ENCODE peak calls at places on chromosomes 6 and 20, in five cellular contexts. X, C, E, I and R are unnamed samples.

GRCh38 chr6:13420269-13420668 is 67.1 kb downstream of the GFOD1 start:
- DNase-seq in X (peak; percentile 39), C (no peak), E (no peak), I (no peak), R (no peak)

GRCh38 chr20:59578602-59579403 is 25.5 kb upstream of the PHACTR3 start:
- DNase-seq in X (no peak), C (no peak), E (no peak), I (no peak), R (no peak)

GRCh38 chr6:32529697-32530429 is at the start of gene HLA-DRB5:
- DNase-seq in X (no peak), C (peak; percentile 65), E (peak; percentile 59), I (peak; percentile 34), R (peak; percentile 24)

GRCh38 chr6:54633601-54634000 is 213.0 kb upstream of the FAM83B start:
- DNase-seq in X (no peak), C (no peak), E (no peak), I (no peak), R (no peak)

GRCh38 chr6:15662246-15663056 is at the start of gene DTNBP1:
- DNase-seq in X (peak; percentile 89), C (peak; percentile 89), E (peak; percentile 88), I (peak; percentile 87), R (peak; percentile 82)

GRCh38 chr6:143698759-143699750 is 21.3 kb downstream of the PHACTR2 start:
- DNase-seq in X (no peak), C (no peak), E (no peak), I (no peak), R (no peak)

GRCh38 chr6:168148231-168148849 is 69.3 kb upstream of the FRMD1 start:
- DNase-seq in X (no peak), C (no peak), E (no peak), I (no peak), R (no peak)

GRCh38 chr6:20438462-20439070 is 36.9 kb downstream of the E2F3 start:
- DNase-seq in X (no peak), C (no peak), E (no peak), I (no peak), R (no peak)

GRCh38 chr20:22801528-22801927 is 217.2 kb upstream of the FOXA2 start:
- DNase-seq in X (no peak), C (no peak), E (no peak), I (no peak), R (no peak)

GRCh38 chr6:118913161-118913560 is 19.2 kb downstream of the ASF1A start:
- DNase-seq in X (no peak), C (no peak), E (no peak), I (no peak), R (no peak)

GRCh38 chr20:145877-146276 is 3.5 kb downstream of the DEFB126 start:
- DNase-seq in X (no peak), C (no peak), E (no peak), I (no peak), R (no peak)

GRCh38 chr6:105178110-105178509 is 1.7 kb downstream of the POPDC3 start:
- DNase-seq in X (no peak), C (no peak), E (no peak), I (no peak), R (no peak)

GRCh38 chr6:106473807-106474206 is 113.3 kb downstream of the CRYBG1 start:
- DNase-seq in X (no peak), C (no peak), E (no peak), I (no peak), R (no peak)

GRCh38 chr6:26536571-26537159 is 1.5 kb upstream of the HMGN4 start:
- DNase-seq in X (peak; percentile 30), C (no peak), E (peak; percentile 86), I (no peak), R (peak; percentile 42)

GRCh38 chr20:49285233-49285668 is 7.4 kb upstream of the ZNFX1 start:
- DNase-seq in X (no peak), C (no peak), E (peak; percentile 10), I (no peak), R (no peak)

GRCh38 chr20:49287555-49288249 is 9.8 kb upstream of the ZNFX1 start:
- DNase-seq in X (no peak), C (no peak), E (no peak), I (no peak), R (no peak)

GRCh38 chr20:49286689-49287551 is 9.1 kb upstream of the ZNFX1 start:
- DNase-seq in X (no peak), C (no peak), E (peak; percentile 48), I (no peak), R (no peak)

GRCh38 chr20:49284818-49285217 is 7.0 kb upstream of the ZNFX1 start:
- DNase-seq in X (no peak), C (no peak), E (no peak), I (no peak), R (no peak)

DNA sequence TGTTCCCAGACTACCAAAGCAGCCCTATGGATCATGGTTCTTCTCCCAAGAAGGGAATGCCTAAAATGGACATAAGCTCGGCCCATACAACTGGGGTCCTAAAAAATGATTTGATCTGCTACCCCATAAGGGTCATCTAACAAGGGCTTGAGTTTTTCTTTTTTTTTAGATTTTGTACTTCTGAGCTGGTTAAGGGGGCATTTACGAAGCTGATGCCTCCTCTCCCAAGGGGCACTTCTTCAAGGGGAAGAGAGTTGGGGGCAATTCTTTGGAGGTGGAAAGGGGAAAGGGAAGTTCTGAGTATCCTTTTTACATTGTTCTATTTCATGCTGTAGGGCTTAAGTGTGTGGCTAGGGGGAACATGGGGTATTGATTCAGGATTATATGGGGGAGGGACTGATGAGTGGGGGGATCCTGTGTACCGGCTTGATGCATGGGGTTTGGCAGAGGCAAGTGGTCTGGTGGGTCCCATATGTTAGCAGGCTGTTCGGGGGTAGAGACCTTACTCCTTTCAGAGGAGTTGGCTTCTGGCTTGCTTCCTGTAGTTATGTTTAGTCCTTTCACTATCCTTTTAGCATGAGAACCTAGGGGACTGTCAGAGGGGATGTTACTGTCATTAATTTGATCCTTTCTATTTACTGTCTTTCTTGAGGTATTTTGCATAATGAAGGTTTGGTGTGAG is 8.1 kb upstream of the ZNFX1 start:
- DNase-seq in X (no peak), C (no peak), E (no peak), I (no peak), R (no peak)
- H3K9me3 ChIP-seq in X (no peaks in the 10 kb centered on the region), C (peaks cover 14% of the 10 kb centered on the region), E (no peaks in the 10 kb centered on the region), I (peaks cover 29% of the 10 kb centered on the region), R (peaks cover 46% of the 10 kb centered on the region)

DNA sequence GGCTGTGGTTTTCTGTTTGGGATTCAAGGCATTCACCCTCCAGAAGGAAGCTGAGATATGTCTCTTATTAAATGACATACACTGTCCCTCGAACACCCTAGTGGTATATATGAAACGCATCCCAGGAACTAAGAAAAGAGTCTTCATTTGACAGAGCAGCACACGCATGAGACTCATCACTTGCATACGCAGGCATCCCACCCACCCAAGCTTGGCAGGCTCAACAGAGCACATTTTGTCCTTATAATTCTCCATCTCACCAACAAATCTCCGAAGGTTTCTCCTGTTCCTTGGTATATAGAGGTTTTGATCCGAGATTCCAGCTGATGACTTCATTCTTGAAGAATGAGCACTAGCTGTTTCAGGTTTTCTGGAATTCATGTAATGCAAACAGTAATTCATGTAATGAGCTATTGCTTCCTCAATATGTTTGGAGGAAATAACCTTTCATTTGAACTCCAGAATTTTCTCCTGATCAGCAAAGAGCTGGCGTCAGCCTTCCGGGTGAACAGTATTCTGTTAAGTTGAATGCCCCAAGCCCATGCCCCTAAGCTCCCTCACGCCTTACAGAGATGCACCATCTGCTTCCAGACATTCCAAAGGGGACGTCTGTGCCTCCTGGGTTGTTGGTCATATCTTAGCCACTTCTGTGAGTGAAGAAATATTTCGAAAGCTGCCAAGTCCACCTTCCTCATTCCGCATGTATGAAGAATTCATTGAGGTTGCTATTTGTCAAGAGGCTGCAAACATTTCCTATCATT is 66.0 kb upstream of the CDH4 start:
- DNase-seq in X (no peak), C (no peak), E (no peak), I (no peak), R (no peak)
- H3K4me3 ChIP-seq in X (no peak overlapping the region), C (no peak overlapping the region), E (no peak overlapping the region), I (no peak overlapping the region), R (no peak overlapping the region)

DNA sequence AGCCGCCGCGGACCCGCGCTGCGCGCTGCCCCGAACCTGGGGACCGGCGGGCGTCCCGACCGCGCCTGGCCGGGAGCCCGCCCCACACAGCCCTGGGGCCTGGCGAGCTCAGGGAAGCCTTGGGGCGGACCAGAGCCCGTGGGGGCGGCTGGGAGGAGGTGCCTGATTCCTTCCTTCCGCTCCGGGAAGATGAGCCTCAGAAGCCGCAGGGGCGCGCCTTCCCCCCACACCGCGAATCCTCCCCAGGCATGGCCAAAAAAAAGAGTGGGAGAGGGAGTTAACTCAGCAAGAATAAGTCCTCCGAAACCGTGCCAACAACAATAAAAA is at the start of gene CBLN4:
- DNase-seq in X (no peak), C (no peak), E (no peak), I (no peak), R (no peak)
- H3K9me3 ChIP-seq in X (no peaks in the 10 kb centered on the region), C (peaks cover 2% of the 10 kb centered on the region), E (no peaks in the 10 kb centered on the region), I (no peaks in the 10 kb centered on the region), R (no peaks in the 10 kb centered on the region)

DNA sequence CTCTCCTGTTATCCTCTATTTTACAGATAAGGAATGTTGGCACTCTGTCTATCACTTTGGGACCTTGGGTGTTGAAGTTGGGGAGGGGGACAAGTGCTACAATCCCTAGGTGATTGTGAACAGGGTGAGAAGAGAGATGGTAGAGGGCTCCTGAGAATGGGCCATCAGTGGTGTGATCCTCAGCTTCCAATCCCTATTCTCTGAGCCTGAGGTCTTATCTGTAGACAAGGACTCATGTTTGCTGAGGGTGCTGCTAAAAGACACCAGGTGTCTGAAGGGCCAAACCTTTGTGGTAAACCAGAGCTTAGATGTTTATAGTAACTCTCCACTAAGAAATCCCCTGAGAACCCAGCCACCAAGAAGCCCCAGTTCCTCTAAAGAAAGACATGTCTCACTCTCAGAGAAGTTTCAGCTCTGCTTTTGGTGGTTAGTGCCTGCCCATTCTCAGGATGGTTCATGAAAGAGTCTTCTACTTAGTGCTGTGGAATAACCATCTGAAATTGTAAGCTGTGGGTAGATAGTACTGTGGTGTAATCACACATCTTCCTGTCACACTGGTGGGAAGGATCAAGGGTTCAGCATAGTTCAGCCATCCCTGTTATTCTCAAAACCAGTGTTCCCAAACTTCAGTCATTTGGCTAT is 58.2 kb upstream of the IL20RA start:
- DNase-seq in X (no peak), C (no peak), E (peak; percentile 96), I (no peak), R (no peak)
- H3K4me3 ChIP-seq in X (no peak overlapping the region), C (no peak overlapping the region), E (peak overlapping the region; percentile 53), I (no peak overlapping the region), R (no peak overlapping the region)

GRCh38 chr20:18669241-18670019 is 81.6 kb downstream of the DTD1 start:
- DNase-seq in X (peak; percentile 70), C (no peak), E (no peak), I (no peak), R (no peak)
- H3K9me3 ChIP-seq in X (no peaks in the 10 kb centered on the region), C (no peaks in the 10 kb centered on the region), E (no peaks in the 10 kb centered on the region), I (no peaks in the 10 kb centered on the region), R (no peaks in the 10 kb centered on the region)

GRCh38 chr6:149545754-149546471 is at the start of gene PPIL4:
- DNase-seq in X (peak; percentile 94), C (peak; percentile 98), E (peak; percentile 96), I (peak; percentile 98), R (peak; percentile 95)
- H3K4me3 ChIP-seq in X (peak within 1 kb of the TSS; percentile 96), C (peak within 1 kb of the TSS; percentile 61), E (peak within 1 kb of the TSS; percentile 92), I (peak within 1 kb of the TSS; percentile 88), R (peak within 1 kb of the TSS; percentile 90)

GRCh38 chr6:159278626-159279025 is 109.4 kb downstream of the FNDC1 start:
- DNase-seq in X (no peak), C (no peak), E (no peak), I (no peak), R (no peak)
- H3K9me3 ChIP-seq in X (no peaks in the 10 kb centered on the region), C (no peaks in the 10 kb centered on the region), E (no peaks in the 10 kb centered on the region), I (no peaks in the 10 kb centered on the region), R (no peaks in the 10 kb centered on the region)